ENCODE peak calls at places on chromosomes 4 and X, in five cellular contexts. R, W, U, G and N are unnamed samples.

GRCh38 chrX:49204017-49204416 is 4.0 kb upstream of the SYP start:
- DNase-seq in R (no peak), W (no peak), U (no peak), G (no peak), N (no peak)

GRCh38 chr4:73759357-73759756 is 19.0 kb downstream of the CXCL8 start:
- DNase-seq in R (peak), W (no peak), U (no peak), G (no peak), N (peak)

GRCh38 chr4:139266583-139267257 is 13.3 kb downstream of the MGARP start:
- DNase-seq in R (peak), W (no peak), U (no peak), G (peak), N (peak)

GRCh38 chrX:12292996-12293765 is 154.9 kb downstream of the FRMPD4 start:
- DNase-seq in R (peak), W (peak), U (no peak), G (no peak), N (peak)

GRCh38 chrX:128973033-128973432 is 550.3 kb downstream of the SMARCA1 start:
- DNase-seq in R (no peak), W (no peak), U (no peak), G (no peak), N (no peak)

GRCh38 chr4:11791808-11792207 is 363.1 kb upstream of the HS3ST1 start:
- DNase-seq in R (no peak), W (no peak), U (no peak), G (no peak), N (no peak)

GRCh38 chrX:129663171-129663570 is 8.4 kb upstream of the APLN start:
- DNase-seq in R (peak), W (peak), U (no peak), G (no peak), N (no peak)

GRCh38 chr4:132572210-132572609 is 576.9 kb upstream of the PCDH10 start:
- DNase-seq in R (no peak), W (no peak), U (no peak), G (no peak), N (peak)

GRCh38 chr4:10687526-10687925 is 3.0 kb upstream of the CLNK start:
- DNase-seq in R (no peak), W (no peak), U (no peak), G (no peak), N (no peak)

GRCh38 chrX:140354431-140355120 is 150.3 kb downstream of the SOX3 start:
- DNase-seq in R (no peak), W (no peak), U (no peak), G (no peak), N (no peak)

GRCh38 chr4:13371050-13371449 is 113.1 kb downstream of the RAB28 start:
- DNase-seq in R (no peak), W (no peak), U (no peak), G (no peak), N (no peak)

GRCh38 chr4:94208268-94208667 is 603 bp downstream of the SMARCAD1 start:
- DNase-seq in R (no peak), W (no peak), U (no peak), G (no peak), N (no peak)

GRCh38 chrX:88940904-88941303 is 193.9 kb downstream of the CPXCR1 start:
- DNase-seq in R (no peak), W (no peak), U (no peak), G (no peak), N (no peak)

GRCh38 chr4:163558539-163559044 is 64.1 kb downstream of the TMA16 start:
- DNase-seq in R (no peak), W (no peak), U (no peak), G (no peak), N (no peak)

GRCh38 chrX:15678339-15678738 is 13.7 kb upstream of the CLTRN start:
- DNase-seq in R (peak), W (no peak), U (no peak), G (no peak), N (peak)

GRCh38 chrX:68416592-68416991 is 16.7 kb downstream of the OPHN1 start:
- DNase-seq in R (peak), W (no peak), U (no peak), G (no peak), N (peak)

GRCh38 chr4:41820473-41820872 is 71.9 kb upstream of the PHOX2B start:
- DNase-seq in R (no peak), W (no peak), U (no peak), G (no peak), N (no peak)

GRCh38 chr4:20249333-20249732 is 2.4 kb upstream of the SLIT2 start:
- DNase-seq in R (peak), W (no peak), U (no peak), G (no peak), N (peak)

GRCh38 chrX:30278365-30278764 is 30.8 kb downstream of the NR0B1 start:
- DNase-seq in R (peak), W (no peak), U (no peak), G (no peak), N (peak)